ENCODE peak calls at places on chromosomes 7 and 10, in ten cellular contexts. R is mammary epithelial cell, T is RWPE1, G is substantia nigra, Y is choroid plexus epithelial cell, N is kidney epithelial cell, U is AG10803, W is neuronal stem cell, H is COR-L47, M is PC-3. Z is an unnamed sample.

GRCh38 chr7:102914585-102914984 is 1.8 kb downstream of the LRRC17 start:
- DNase-seq in R (no peak), T (no peak), G (no peak), Y (peak), N (no peak), U (no peak), W (no peak), H (no peak), M (no peak), Z (no peak)

GRCh38 chr7:148625342-148625741 is 34.8 kb downstream of the C7orf33 start:
- DNase-seq in R (no peak), T (no peak), G (no peak), Y (peak), N (no peak), U (no peak), W (no peak), H (no peak), M (no peak), Z (peak)

GRCh38 chr7:27948856-27949255 is 208.9 kb downstream of the TAX1BP1 start:
- DNase-seq in R (no peak), T (no peak), G (no peak), Y (no peak), N (no peak), U (no peak), W (no peak), H (no peak), M (no peak), Z (no peak)

GRCh38 chr7:100874577-100875355 is at the start of gene SRRT:
- DNase-seq in R (peak), T (peak), G (peak), Y (peak), N (peak), U (peak), W (peak), H (peak), M (peak), Z (peak)

GRCh38 chr7:78492146-78492545 is 693.6 kb downstream of the PHTF2 start:
- DNase-seq in R (no peak), T (no peak), G (no peak), Y (no peak), N (no peak), U (no peak), W (no peak), H (no peak), M (no peak), Z (no peak)

GRCh38 chr7:91089382-91089963 is 174.8 kb upstream of the FZD1 start:
- DNase-seq in R (peak), T (peak), G (no peak), Y (peak), N (no peak), U (peak), W (peak), H (peak), M (peak), Z (peak)

GRCh38 chr10:132746801-132747625 is 38.9 kb downstream of the NKX6-2 start:
- DNase-seq in R (no peak), T (no peak), G (peak), Y (no peak), N (no peak), U (no peak), W (peak), H (no peak), M (no peak), Z (no peak)

GRCh38 chr7:111872837-111873646 is 310.8 kb upstream of the IMMP2L start:
- DNase-seq in R (no peak), T (no peak), G (no peak), Y (no peak), N (no peak), U (no peak), W (no peak), H (no peak), M (no peak), Z (no peak)

GRCh38 chr7:32957326-32958045 is at the start of gene FKBP9:
- DNase-seq in R (peak), T (peak), G (peak), Y (peak), N (no peak), U (peak), W (peak), H (peak), M (peak), Z (peak)

GRCh38 chr10:62011558-62011957 is 110.1 kb downstream of the ARID5B start:
- DNase-seq in R (no peak), T (no peak), G (no peak), Y (no peak), N (no peak), U (no peak), W (no peak), H (no peak), M (peak), Z (no peak)